ENCODE peak calls at places on chromosomes 12 and 14, in six cellular contexts. M is thoracic aorta; N is foreskin keratinocyte; D is stimulated activated CD4-positive, alpha-beta T cell treated with anti-CD3 and anti-CD28 coated beads, Interleukin-4, amount 100 ng/mL, for 24 hours; A is cardiac septum; S is NCI-H69. K is an unnamed sample.

GRCh38 chr14:71143391-71144290 is 236.4 kb downstream of the PCNX1 start:
- DNase-seq in S (peak), D (peak), N (peak), A (no peak), M (no peak), K (no peak)

GRCh38 chr12:11978985-11979384 is 91.8 kb upstream of the BCL2L14 start:
- DNase-seq in N (peak), M (no peak), D (no peak), S (no peak), A (no peak), K (no peak)

GRCh38 chr12:43578782-43579181 is 26.8 kb upstream of the ADAMTS20 start:
- DNase-seq in A (no peak), D (no peak), M (no peak), S (no peak), N (peak), K (no peak)

GRCh38 chr12:132620893-132621656 is 2.5 kb downstream of the P2RX2 start:
- DNase-seq in D (no peak), M (no peak), N (no peak), A (no peak), S (peak), K (no peak)

GRCh38 chr14:103065861-103066260 is 8.5 kb upstream of the CDC42BPB start:
- DNase-seq in N (no peak), M (no peak), S (no peak), D (no peak), A (no peak), K (no peak)

GRCh38 chr14:69044965-69045555 is 66.0 kb upstream of the ACTN1 start:
- DNase-seq in S (no peak), A (peak), N (no peak), D (no peak), M (peak), K (no peak)

GRCh38 chr12:69569236-69569635 is 16.0 kb upstream of the CCT2 start:
- DNase-seq in N (peak), S (no peak), D (no peak), M (no peak), A (no peak), K (no peak)

GRCh38 chr12:95083938-95084337 is 10.5 kb upstream of the NR2C1 start:
- DNase-seq in A (no peak), D (no peak), M (no peak), S (peak), N (no peak), K (no peak)

GRCh38 chr12:92124708-92125067 is 21.0 kb downstream of the BTG1 start:
- DNase-seq in M (no peak), A (no peak), N (no peak), D (no peak), S (no peak), K (no peak)

GRCh38 chr12:19885092-19885813 is 446.0 kb downstream of the AEBP2 start:
- DNase-seq in S (no peak), N (no peak), A (no peak), M (no peak), D (no peak), K (no peak)

GRCh38 chr12:42166501-42166900 is 21.8 kb upstream of the GXYLT1 start:
- DNase-seq in M (no peak), D (no peak), A (no peak), N (no peak), S (no peak), K (no peak)

GRCh38 chr12:132926417-132926833 is 29.7 kb downstream of the ZNF605 start:
- DNase-seq in N (peak), D (no peak), M (no peak), S (no peak), A (no peak), K (no peak)

GRCh38 chr14:89910706-89911017 is 43.9 kb downstream of the EFCAB11 start:
- DNase-seq in D (no peak), M (no peak), S (no peak), N (no peak), A (no peak), K (no peak)

GRCh38 chr12:93894391-93895095 is 217.4 kb downstream of the CRADD start:
- DNase-seq in N (no peak), M (peak), S (no peak), A (peak), D (no peak), K (no peak)

GRCh38 chr14:98227000-98227726 is 1044.8 kb downstream of the BCL11B start:
- DNase-seq in M (no peak), S (no peak), N (no peak), D (peak), A (no peak), K (no peak)

GRCh38 chr12:6205144-6205539 is 4.9 kb downstream of the CD9 start:
- DNase-seq in A (no peak), D (no peak), M (no peak), N (peak), S (no peak), K (no peak)

GRCh38 chr14:51453869-51454268 is 197.8 kb upstream of the FRMD6 start:
- DNase-seq in S (peak), A (no peak), N (peak), D (no peak), M (no peak), K (no peak)

GRCh38 chr12:92603741-92604432 is 98.9 kb upstream of the PLEKHG7 start:
- DNase-seq in M (no peak), S (no peak), D (peak), N (no peak), A (no peak), K (no peak)